ENCODE peak calls at places on chromosomes 4 and X, in nine cellular contexts. One of them, this sample, is unnamed.

GRCh38 chr4:148163011-148163410 is 279.2 kb downstream of the NR3C2 start:
- DNase-seq in activated gamma-delta T cell treated with Interleukin-2 at 50 U/mL for 16 hours: no peak
- DNase-seq in NT2/D1: no peak
- DNase-seq in posterior cingulate gyrus: no peak
- DNase-seq in HepG2: no peak
- DNase-seq in choroid plexus epithelial cell: no peak
- DNase-seq in H9: no peak
- DNase-seq in amygdala: no peak
- DNase-seq in fibroblast of the conjunctiva: no peak
- DNase-seq in this sample: no peak

GRCh38 chrX:2627272-2627867 is 63.7 kb upstream of the CD99 start:
- DNase-seq in activated gamma-delta T cell treated with Interleukin-2 at 50 U/mL for 16 hours: peak; percentile 34
- DNase-seq in NT2/D1: peak; percentile 43
- DNase-seq in posterior cingulate gyrus: no peak
- DNase-seq in HepG2: peak; percentile 71
- DNase-seq in choroid plexus epithelial cell: peak; percentile 72
- DNase-seq in H9: peak; percentile 64
- DNase-seq in amygdala: no peak
- DNase-seq in fibroblast of the conjunctiva: peak; percentile 12
- DNase-seq in this sample: no peak

GRCh38 chrX:139930923-139931645 is 1.8 kb downstream of the ATP11C start:
- DNase-seq in activated gamma-delta T cell treated with Interleukin-2 at 50 U/mL for 16 hours: peak; percentile 5
- DNase-seq in NT2/D1: no peak
- DNase-seq in posterior cingulate gyrus: peak; percentile 7
- DNase-seq in HepG2: peak; percentile 20
- DNase-seq in choroid plexus epithelial cell: peak; percentile 12
- DNase-seq in H9: no peak
- DNase-seq in amygdala: no peak
- DNase-seq in fibroblast of the conjunctiva: no peak
- DNase-seq in this sample: no peak

GRCh38 chr4:101019941-101020401 is 327.4 kb downstream of the PPP3CA start:
- DNase-seq in activated gamma-delta T cell treated with Interleukin-2 at 50 U/mL for 16 hours: peak; percentile 33
- DNase-seq in NT2/D1: no peak
- DNase-seq in posterior cingulate gyrus: no peak
- DNase-seq in HepG2: peak; percentile 25
- DNase-seq in choroid plexus epithelial cell: peak; percentile 37
- DNase-seq in H9: no peak
- DNase-seq in amygdala: no peak
- DNase-seq in fibroblast of the conjunctiva: no peak
- DNase-seq in this sample: no peak

GRCh38 chrX:139798701-139799100 is 90.7 kb upstream of the MCF2 start:
- DNase-seq in activated gamma-delta T cell treated with Interleukin-2 at 50 U/mL for 16 hours: no peak
- DNase-seq in NT2/D1: no peak
- DNase-seq in posterior cingulate gyrus: no peak
- DNase-seq in HepG2: no peak
- DNase-seq in choroid plexus epithelial cell: no peak
- DNase-seq in H9: no peak
- DNase-seq in amygdala: no peak
- DNase-seq in fibroblast of the conjunctiva: no peak
- DNase-seq in this sample: no peak

GRCh38 chrX:19956923-19957322 is 33.9 kb downstream of the BCLAF3 start:
- DNase-seq in activated gamma-delta T cell treated with Interleukin-2 at 50 U/mL for 16 hours: no peak
- DNase-seq in NT2/D1: no peak
- DNase-seq in posterior cingulate gyrus: no peak
- DNase-seq in HepG2: no peak
- DNase-seq in choroid plexus epithelial cell: no peak
- DNase-seq in H9: no peak
- DNase-seq in amygdala: no peak
- DNase-seq in fibroblast of the conjunctiva: no peak
- DNase-seq in this sample: no peak

GRCh38 chrX:42739258-42739657 is 38.7 kb downstream of the PPP1R2C start:
- DNase-seq in activated gamma-delta T cell treated with Interleukin-2 at 50 U/mL for 16 hours: no peak
- DNase-seq in NT2/D1: no peak
- DNase-seq in posterior cingulate gyrus: no peak
- DNase-seq in HepG2: no peak
- DNase-seq in choroid plexus epithelial cell: peak; percentile 10
- DNase-seq in H9: no peak
- DNase-seq in amygdala: no peak
- DNase-seq in fibroblast of the conjunctiva: no peak
- DNase-seq in this sample: no peak

GRCh38 chr4:185513489-185514181 is 21.7 kb downstream of the PDLIM3 start:
- DNase-seq in activated gamma-delta T cell treated with Interleukin-2 at 50 U/mL for 16 hours: no peak
- DNase-seq in NT2/D1: no peak
- DNase-seq in posterior cingulate gyrus: no peak
- DNase-seq in HepG2: peak; percentile 73
- DNase-seq in choroid plexus epithelial cell: peak; percentile 88
- DNase-seq in H9: no peak
- DNase-seq in amygdala: no peak
- DNase-seq in fibroblast of the conjunctiva: no peak
- DNase-seq in this sample: no peak

GRCh38 chrX:129983575-129984131 is 1.2 kb downstream of the BCORL1 start:
- DNase-seq in activated gamma-delta T cell treated with Interleukin-2 at 50 U/mL for 16 hours: no peak
- DNase-seq in NT2/D1: no peak
- DNase-seq in posterior cingulate gyrus: no peak
- DNase-seq in HepG2: no peak
- DNase-seq in choroid plexus epithelial cell: no peak
- DNase-seq in H9: peak; percentile 28
- DNase-seq in amygdala: no peak
- DNase-seq in fibroblast of the conjunctiva: no peak
- DNase-seq in this sample: no peak

GRCh38 chr4:5827108-5828004 is 65.5 kb downstream of the CRMP1 start:
- DNase-seq in activated gamma-delta T cell treated with Interleukin-2 at 50 U/mL for 16 hours: no peak
- DNase-seq in NT2/D1: no peak
- DNase-seq in posterior cingulate gyrus: no peak
- DNase-seq in HepG2: no peak
- DNase-seq in choroid plexus epithelial cell: peak; percentile 48
- DNase-seq in H9: no peak
- DNase-seq in amygdala: no peak
- DNase-seq in fibroblast of the conjunctiva: no peak
- DNase-seq in this sample: no peak

GRCh38 chrX:35166023-35166422 is 223.4 kb downstream of the FAM47B start:
- DNase-seq in activated gamma-delta T cell treated with Interleukin-2 at 50 U/mL for 16 hours: no peak
- DNase-seq in NT2/D1: no peak
- DNase-seq in posterior cingulate gyrus: no peak
- DNase-seq in HepG2: no peak
- DNase-seq in choroid plexus epithelial cell: peak; percentile 33
- DNase-seq in H9: no peak
- DNase-seq in amygdala: no peak
- DNase-seq in fibroblast of the conjunctiva: no peak
- DNase-seq in this sample: no peak

GRCh38 chrX:28717864-28718263 is 130.6 kb downstream of the IL1RAPL1 start:
- DNase-seq in activated gamma-delta T cell treated with Interleukin-2 at 50 U/mL for 16 hours: no peak
- DNase-seq in NT2/D1: no peak
- DNase-seq in posterior cingulate gyrus: no peak
- DNase-seq in HepG2: no peak
- DNase-seq in choroid plexus epithelial cell: no peak
- DNase-seq in H9: no peak
- DNase-seq in amygdala: no peak
- DNase-seq in fibroblast of the conjunctiva: no peak
- DNase-seq in this sample: no peak

GRCh38 chr4:98603683-98604573 is 54.5 kb downstream of the TSPAN5 start:
- DNase-seq in activated gamma-delta T cell treated with Interleukin-2 at 50 U/mL for 16 hours: no peak
- DNase-seq in NT2/D1: no peak
- DNase-seq in posterior cingulate gyrus: no peak
- DNase-seq in HepG2: no peak
- DNase-seq in choroid plexus epithelial cell: no peak
- DNase-seq in H9: no peak
- DNase-seq in amygdala: no peak
- DNase-seq in fibroblast of the conjunctiva: no peak
- DNase-seq in this sample: no peak

GRCh38 chr4:4659871-4660651 is 118.2 kb upstream of the STX18 start:
- DNase-seq in activated gamma-delta T cell treated with Interleukin-2 at 50 U/mL for 16 hours: no peak
- DNase-seq in NT2/D1: no peak
- DNase-seq in posterior cingulate gyrus: no peak
- DNase-seq in HepG2: no peak
- DNase-seq in choroid plexus epithelial cell: peak; percentile 96
- DNase-seq in H9: no peak
- DNase-seq in amygdala: no peak
- DNase-seq in fibroblast of the conjunctiva: peak; percentile 78
- DNase-seq in this sample: no peak

GRCh38 chrX:88838392-88838791 is 91.4 kb downstream of the CPXCR1 start:
- DNase-seq in activated gamma-delta T cell treated with Interleukin-2 at 50 U/mL for 16 hours: no peak
- DNase-seq in NT2/D1: no peak
- DNase-seq in posterior cingulate gyrus: no peak
- DNase-seq in HepG2: no peak
- DNase-seq in choroid plexus epithelial cell: no peak
- DNase-seq in H9: no peak
- DNase-seq in amygdala: no peak
- DNase-seq in fibroblast of the conjunctiva: no peak
- DNase-seq in this sample: no peak

GRCh38 chr4:76582817-76583087 is 147.7 kb downstream of the SHROOM3 start:
- DNase-seq in activated gamma-delta T cell treated with Interleukin-2 at 50 U/mL for 16 hours: no peak
- DNase-seq in NT2/D1: no peak
- DNase-seq in posterior cingulate gyrus: no peak
- DNase-seq in HepG2: no peak
- DNase-seq in choroid plexus epithelial cell: no peak
- DNase-seq in H9: no peak
- DNase-seq in amygdala: no peak
- DNase-seq in fibroblast of the conjunctiva: no peak
- DNase-seq in this sample: no peak

GRCh38 chr4:180058731-180059215 is 2184.4 kb upstream of the TENM3 start:
- DNase-seq in activated gamma-delta T cell treated with Interleukin-2 at 50 U/mL for 16 hours: no peak
- DNase-seq in NT2/D1: peak; percentile 22
- DNase-seq in posterior cingulate gyrus: peak; percentile 76
- DNase-seq in HepG2: no peak
- DNase-seq in choroid plexus epithelial cell: peak; percentile 16
- DNase-seq in H9: peak; percentile 78
- DNase-seq in amygdala: peak; percentile 8
- DNase-seq in fibroblast of the conjunctiva: no peak
- DNase-seq in this sample: no peak

GRCh38 chrX:98795636-98796035 is 1614.4 kb downstream of the PCDH19 start:
- DNase-seq in activated gamma-delta T cell treated with Interleukin-2 at 50 U/mL for 16 hours: no peak
- DNase-seq in NT2/D1: no peak
- DNase-seq in posterior cingulate gyrus: no peak
- DNase-seq in HepG2: no peak
- DNase-seq in choroid plexus epithelial cell: peak; percentile 0
- DNase-seq in H9: no peak
- DNase-seq in amygdala: no peak
- DNase-seq in fibroblast of the conjunctiva: peak; percentile 4
- DNase-seq in this sample: no peak

GRCh38 chr4:174137698-174138097 is 145.8 kb downstream of the FBXO8 start:
- DNase-seq in activated gamma-delta T cell treated with Interleukin-2 at 50 U/mL for 16 hours: no peak
- DNase-seq in NT2/D1: no peak
- DNase-seq in posterior cingulate gyrus: no peak
- DNase-seq in HepG2: no peak
- DNase-seq in choroid plexus epithelial cell: no peak
- DNase-seq in H9: no peak
- DNase-seq in amygdala: no peak
- DNase-seq in fibroblast of the conjunctiva: no peak
- DNase-seq in this sample: no peak

GRCh38 chr4:123453006-123453685 is 56.6 kb downstream of the SPRY1 start:
- DNase-seq in activated gamma-delta T cell treated with Interleukin-2 at 50 U/mL for 16 hours: no peak
- DNase-seq in NT2/D1: no peak
- DNase-seq in posterior cingulate gyrus: no peak
- DNase-seq in HepG2: no peak
- DNase-seq in choroid plexus epithelial cell: peak; percentile 46
- DNase-seq in H9: no peak
- DNase-seq in amygdala: no peak
- DNase-seq in fibroblast of the conjunctiva: no peak
- DNase-seq in this sample: no peak

GRCh38 chrX:96389314-96390048 is 295.2 kb upstream of the DIAPH2 start:
- DNase-seq in activated gamma-delta T cell treated with Interleukin-2 at 50 U/mL for 16 hours: no peak
- DNase-seq in NT2/D1: no peak
- DNase-seq in posterior cingulate gyrus: no peak
- DNase-seq in HepG2: no peak
- DNase-seq in choroid plexus epithelial cell: peak; percentile 34
- DNase-seq in H9: no peak
- DNase-seq in amygdala: no peak
- DNase-seq in fibroblast of the conjunctiva: no peak
- DNase-seq in this sample: no peak

GRCh38 chr4:44674471-44674870 is 3.7 kb upstream of the GUF1 start:
- DNase-seq in activated gamma-delta T cell treated with Interleukin-2 at 50 U/mL for 16 hours: no peak
- DNase-seq in NT2/D1: no peak
- DNase-seq in posterior cingulate gyrus: no peak
- DNase-seq in HepG2: no peak
- DNase-seq in choroid plexus epithelial cell: peak; percentile 14
- DNase-seq in H9: no peak
- DNase-seq in amygdala: no peak
- DNase-seq in fibroblast of the conjunctiva: no peak
- DNase-seq in this sample: no peak

GRCh38 chrX:43969504-43970501 is 3.4 kb downstream of the NDP start:
- DNase-seq in activated gamma-delta T cell treated with Interleukin-2 at 50 U/mL for 16 hours: no peak
- DNase-seq in NT2/D1: no peak
- DNase-seq in posterior cingulate gyrus: peak; percentile 32
- DNase-seq in HepG2: no peak
- DNase-seq in choroid plexus epithelial cell: peak; percentile 23
- DNase-seq in H9: no peak
- DNase-seq in amygdala: no peak
- DNase-seq in fibroblast of the conjunctiva: no peak
- DNase-seq in this sample: no peak

GRCh38 chrX:40065291-40066046 is 32.3 kb downstream of the BCOR start:
- DNase-seq in activated gamma-delta T cell treated with Interleukin-2 at 50 U/mL for 16 hours: no peak
- DNase-seq in NT2/D1: no peak
- DNase-seq in posterior cingulate gyrus: no peak
- DNase-seq in HepG2: no peak
- DNase-seq in choroid plexus epithelial cell: no peak
- DNase-seq in H9: no peak
- DNase-seq in amygdala: no peak
- DNase-seq in fibroblast of the conjunctiva: no peak
- DNase-seq in this sample: no peak

GRCh38 chrX:47540754-47541538 is 20.1 kb upstream of the ARAF start:
- DNase-seq in activated gamma-delta T cell treated with Interleukin-2 at 50 U/mL for 16 hours: no peak
- DNase-seq in NT2/D1: peak; percentile 85
- DNase-seq in posterior cingulate gyrus: peak; percentile 71
- DNase-seq in HepG2: peak; percentile 81
- DNase-seq in choroid plexus epithelial cell: peak; percentile 95
- DNase-seq in H9: peak; percentile 86
- DNase-seq in amygdala: peak; percentile 49
- DNase-seq in fibroblast of the conjunctiva: peak; percentile 87
- DNase-seq in this sample: peak; percentile 79

GRCh38 chrX:148600581-148600980 is 100.2 kb downstream of the AFF2 start:
- DNase-seq in activated gamma-delta T cell treated with Interleukin-2 at 50 U/mL for 16 hours: no peak
- DNase-seq in NT2/D1: no peak
- DNase-seq in posterior cingulate gyrus: peak; percentile 11
- DNase-seq in HepG2: no peak
- DNase-seq in choroid plexus epithelial cell: no peak
- DNase-seq in H9: no peak
- DNase-seq in amygdala: no peak
- DNase-seq in fibroblast of the conjunctiva: no peak
- DNase-seq in this sample: no peak

GRCh38 chr4:129583868-129584267 is 487.9 kb downstream of the C4orf33 start:
- DNase-seq in activated gamma-delta T cell treated with Interleukin-2 at 50 U/mL for 16 hours: no peak
- DNase-seq in NT2/D1: no peak
- DNase-seq in posterior cingulate gyrus: no peak
- DNase-seq in HepG2: no peak
- DNase-seq in choroid plexus epithelial cell: peak; percentile 21
- DNase-seq in H9: no peak
- DNase-seq in amygdala: no peak
- DNase-seq in fibroblast of the conjunctiva: peak; percentile 52
- DNase-seq in this sample: no peak

GRCh38 chr4:121818215-121818614 is 5.5 kb downstream of the CCNA2 start:
- DNase-seq in activated gamma-delta T cell treated with Interleukin-2 at 50 U/mL for 16 hours: no peak
- DNase-seq in NT2/D1: no peak
- DNase-seq in posterior cingulate gyrus: no peak
- DNase-seq in HepG2: no peak
- DNase-seq in choroid plexus epithelial cell: no peak
- DNase-seq in H9: no peak
- DNase-seq in amygdala: no peak
- DNase-seq in fibroblast of the conjunctiva: no peak
- DNase-seq in this sample: no peak

GRCh38 chr4:4860803-4861591 is 1.5 kb downstream of the MSX1 start:
- DNase-seq in activated gamma-delta T cell treated with Interleukin-2 at 50 U/mL for 16 hours: no peak
- DNase-seq in NT2/D1: no peak
- DNase-seq in posterior cingulate gyrus: no peak
- DNase-seq in HepG2: peak; percentile 29
- DNase-seq in choroid plexus epithelial cell: no peak
- DNase-seq in H9: no peak
- DNase-seq in amygdala: no peak
- DNase-seq in fibroblast of the conjunctiva: no peak
- DNase-seq in this sample: no peak